ENCODE peak calls at places on chromosomes 13 and 19, in nine cellular contexts. O is C1 segment of cervical spinal cord, R is DMS53, J is GM12865, H is Peyer's patch, E is hepatic stellate cell, G is mesendoderm, U is NCI-H748 treated with DMSO at 0.1 percent for 48 hours, V is BJ. K is an unnamed sample.

GRCh38 chr19:13117176-13117771 is 734 bp upstream of the TRMT1 start:
- DNase-seq in O (no peak), R (peak), J (peak), H (no peak), E (no peak), G (no peak), U (no peak), V (no peak), K (peak)

GRCh38 chr19:30001794-30002193 is 59.8 kb downstream of the URI1 start:
- DNase-seq in O (no peak), R (no peak), J (peak), H (no peak), E (no peak), G (no peak), U (no peak), V (no peak), K (no peak)

GRCh38 chr13:44668707-44669106 is 92.6 kb upstream of the TSC22D1 start:
- DNase-seq in O (no peak), R (no peak), J (peak), H (no peak), E (no peak), G (no peak), U (no peak), V (no peak), K (no peak)

GRCh38 chr19:1269478-1270167 is 491 bp downstream of the CIRBP start:
- DNase-seq in O (peak), R (peak), J (peak), H (peak), E (peak), G (peak), U (no peak), V (no peak), K (peak)

GRCh38 chr13:98313938-98314292 is 136.8 kb upstream of the RNF113B start:
- DNase-seq in O (no peak), R (no peak), J (no peak), H (no peak), E (no peak), G (no peak), U (no peak), V (no peak), K (no peak)

GRCh38 chr19:46697142-46697960 is 19.6 kb downstream of the PRKD2 start:
- DNase-seq in O (no peak), R (peak), J (no peak), H (peak), E (peak), G (peak), U (peak), V (peak), K (no peak)

GRCh38 chr13:103510007-103510406 is 443.8 kb upstream of the SLC10A2 start:
- DNase-seq in O (no peak), R (no peak), J (no peak), H (no peak), E (no peak), G (no peak), U (no peak), V (no peak), K (no peak)

GRCh38 chr13:109096101-109096500 is 466.7 kb downstream of the MYO16 start:
- DNase-seq in O (no peak), R (no peak), J (no peak), H (no peak), E (no peak), G (peak), U (no peak), V (no peak), K (no peak)

GRCh38 chr13:91722267-91722884 is 324.0 kb downstream of the GPC5 start:
- DNase-seq in O (peak), R (peak), J (peak), H (no peak), E (peak), G (peak), U (peak), V (no peak), K (peak)

GRCh38 chr19:751501-752341 is 809 bp downstream of the MISP start:
- DNase-seq in O (no peak), R (peak), J (no peak), H (peak), E (peak), G (peak), U (no peak), V (peak), K (no peak)

GRCh38 chr13:25833761-25834160 is 218.1 kb downstream of the SHISA2 start:
- DNase-seq in O (no peak), R (no peak), J (no peak), H (no peak), E (no peak), G (no peak), U (no peak), V (no peak), K (no peak)

GRCh38 chr13:110541526-110541920 is 20.0 kb downstream of the RAB20 start:
- DNase-seq in O (no peak), R (no peak), J (no peak), H (no peak), E (no peak), G (no peak), U (no peak), V (no peak), K (no peak)

GRCh38 chr13:46114599-46114998 is 9.8 kb upstream of the CPB2 start:
- DNase-seq in O (no peak), R (no peak), J (no peak), H (no peak), E (no peak), G (no peak), U (no peak), V (no peak), K (no peak)

GRCh38 chr13:24500977-24501376 is 11.6 kb downstream of the PARP4 start:
- DNase-seq in O (no peak), R (no peak), J (no peak), H (no peak), E (peak), G (no peak), U (no peak), V (no peak), K (no peak)